ENCODE peak calls at places on chromosomes 5 and 9, in eight cellular contexts. One of them, this sample, is unnamed.

GRCh38 chr5:180126716-180127681 is 55.4 kb upstream of the RNF130 start:
- DNase-seq in HepG2: no peak
- DNase-seq in heart right ventricle: peak; percentile 42
- DNase-seq in CD8-positive, alpha-beta T cell: peak; percentile 44
- DNase-seq in A549: peak; percentile 66
- DNase-seq in lower lobe of right lung: no peak
- DNase-seq in CD4-positive, CD25-positive, alpha-beta regulatory T cell: peak; percentile 1
- DNase-seq in uterus: peak; percentile 9
- DNase-seq in this sample: no peak

GRCh38 chr5:168676499-168676898 is 97.3 kb upstream of the PANK3 start:
- DNase-seq in lower lobe of right lung: no peak
- DNase-seq in A549: no peak
- DNase-seq in CD8-positive, alpha-beta T cell: no peak
- DNase-seq in uterus: no peak
- DNase-seq in HepG2: no peak
- DNase-seq in CD4-positive, CD25-positive, alpha-beta regulatory T cell: no peak
- DNase-seq in heart right ventricle: no peak
- DNase-seq in this sample: no peak

GRCh38 chr5:104126980-104127379 is 564.4 kb upstream of the NUDT12 start:
- DNase-seq in CD4-positive, CD25-positive, alpha-beta regulatory T cell: no peak
- DNase-seq in heart right ventricle: no peak
- DNase-seq in CD8-positive, alpha-beta T cell: no peak
- DNase-seq in HepG2: no peak
- DNase-seq in uterus: no peak
- DNase-seq in A549: no peak
- DNase-seq in lower lobe of right lung: no peak
- DNase-seq in this sample: no peak

GRCh38 chr9:129175825-129176633 is 2.0 kb downstream of the IER5L start:
- DNase-seq in uterus: peak; percentile 91
- DNase-seq in CD4-positive, CD25-positive, alpha-beta regulatory T cell: peak; percentile 55
- DNase-seq in heart right ventricle: peak; percentile 81
- DNase-seq in lower lobe of right lung: peak; percentile 90
- DNase-seq in CD8-positive, alpha-beta T cell: peak; percentile 48
- DNase-seq in HepG2: peak; percentile 89
- DNase-seq in A549: peak; percentile 89
- DNase-seq in this sample: peak; percentile 30

GRCh38 chr9:121269030-121269887 is 1.3 kb downstream of the GSN start:
- DNase-seq in heart right ventricle: no peak
- DNase-seq in A549: no peak
- DNase-seq in CD8-positive, alpha-beta T cell: no peak
- DNase-seq in CD4-positive, CD25-positive, alpha-beta regulatory T cell: no peak
- DNase-seq in HepG2: no peak
- DNase-seq in uterus: peak; percentile 54
- DNase-seq in lower lobe of right lung: no peak
- DNase-seq in this sample: no peak

GRCh38 chr5:78300464-78301045 is 6.1 kb upstream of the AP3B1 start:
- DNase-seq in lower lobe of right lung: no peak
- DNase-seq in A549: no peak
- DNase-seq in HepG2: no peak
- DNase-seq in CD8-positive, alpha-beta T cell: no peak
- DNase-seq in uterus: no peak
- DNase-seq in CD4-positive, CD25-positive, alpha-beta regulatory T cell: no peak
- DNase-seq in heart right ventricle: no peak
- DNase-seq in this sample: peak; percentile 14

GRCh38 chr9:109248133-109248581 is 72.7 kb downstream of the EPB41L4B start:
- DNase-seq in CD4-positive, CD25-positive, alpha-beta regulatory T cell: no peak
- DNase-seq in HepG2: peak; percentile 79
- DNase-seq in heart right ventricle: no peak
- DNase-seq in lower lobe of right lung: no peak
- DNase-seq in uterus: no peak
- DNase-seq in CD8-positive, alpha-beta T cell: no peak
- DNase-seq in A549: peak; percentile 46
- DNase-seq in this sample: no peak

GRCh38 chr5:170623576-170624181 is 119.9 kb downstream of the KCNIP1 start:
- DNase-seq in A549: peak; percentile 59
- DNase-seq in CD8-positive, alpha-beta T cell: no peak
- DNase-seq in uterus: no peak
- DNase-seq in lower lobe of right lung: no peak
- DNase-seq in HepG2: peak; percentile 20
- DNase-seq in heart right ventricle: peak; percentile 42
- DNase-seq in CD4-positive, CD25-positive, alpha-beta regulatory T cell: no peak
- DNase-seq in this sample: no peak

GRCh38 chr5:43389679-43390329 is 22.4 kb downstream of the CCL28 start:
- DNase-seq in heart right ventricle: no peak
- DNase-seq in A549: peak; percentile 79
- DNase-seq in lower lobe of right lung: no peak
- DNase-seq in uterus: peak; percentile 26
- DNase-seq in CD4-positive, CD25-positive, alpha-beta regulatory T cell: peak; percentile 54
- DNase-seq in CD8-positive, alpha-beta T cell: peak; percentile 44
- DNase-seq in HepG2: peak; percentile 87
- DNase-seq in this sample: peak; percentile 53

GRCh38 chr9:136147890-136148714 is 29.4 kb upstream of the TMEM250 start:
- DNase-seq in A549: no peak
- DNase-seq in HepG2: no peak
- DNase-seq in CD4-positive, CD25-positive, alpha-beta regulatory T cell: no peak
- DNase-seq in lower lobe of right lung: no peak
- DNase-seq in uterus: no peak
- DNase-seq in heart right ventricle: no peak
- DNase-seq in CD8-positive, alpha-beta T cell: no peak
- DNase-seq in this sample: no peak

GRCh38 chr9:128877852-128878251 is 3.9 kb downstream of the KYAT1 start:
- DNase-seq in lower lobe of right lung: no peak
- DNase-seq in uterus: no peak
- DNase-seq in A549: no peak
- DNase-seq in CD8-positive, alpha-beta T cell: no peak
- DNase-seq in CD4-positive, CD25-positive, alpha-beta regulatory T cell: no peak
- DNase-seq in heart right ventricle: no peak
- DNase-seq in HepG2: peak; percentile 68
- DNase-seq in this sample: no peak

GRCh38 chr9:38018964-38019602 is 49.9 kb downstream of the SHB start:
- DNase-seq in CD4-positive, CD25-positive, alpha-beta regulatory T cell: no peak
- DNase-seq in HepG2: peak; percentile 63
- DNase-seq in uterus: peak; percentile 56
- DNase-seq in heart right ventricle: no peak
- DNase-seq in A549: peak; percentile 77
- DNase-seq in lower lobe of right lung: peak; percentile 64
- DNase-seq in CD8-positive, alpha-beta T cell: no peak
- DNase-seq in this sample: no peak

GRCh38 chr5:31982661-31983060 is 191.5 kb downstream of the GOLPH3 start:
- DNase-seq in lower lobe of right lung: no peak
- DNase-seq in HepG2: no peak
- DNase-seq in A549: no peak
- DNase-seq in heart right ventricle: no peak
- DNase-seq in uterus: no peak
- DNase-seq in CD8-positive, alpha-beta T cell: no peak
- DNase-seq in CD4-positive, CD25-positive, alpha-beta regulatory T cell: no peak
- DNase-seq in this sample: no peak

GRCh38 chr5:61394078-61394701 is 62.1 kb downstream of the ZSWIM6 start:
- DNase-seq in A549: no peak
- DNase-seq in CD4-positive, CD25-positive, alpha-beta regulatory T cell: no peak
- DNase-seq in CD8-positive, alpha-beta T cell: no peak
- DNase-seq in heart right ventricle: no peak
- DNase-seq in lower lobe of right lung: no peak
- DNase-seq in uterus: no peak
- DNase-seq in HepG2: no peak
- DNase-seq in this sample: no peak

GRCh38 chr9:133982971-133983720 is 9.0 kb downstream of the VAV2 start:
- DNase-seq in CD4-positive, CD25-positive, alpha-beta regulatory T cell: no peak
- DNase-seq in CD8-positive, alpha-beta T cell: no peak
- DNase-seq in heart right ventricle: no peak
- DNase-seq in lower lobe of right lung: peak; percentile 33
- DNase-seq in A549: no peak
- DNase-seq in HepG2: no peak
- DNase-seq in uterus: no peak
- DNase-seq in this sample: no peak

GRCh38 chr5:102583663-102584062 is 84.9 kb upstream of the SLCO6A1 start:
- DNase-seq in uterus: no peak
- DNase-seq in lower lobe of right lung: no peak
- DNase-seq in CD8-positive, alpha-beta T cell: no peak
- DNase-seq in heart right ventricle: no peak
- DNase-seq in A549: peak; percentile 5
- DNase-seq in CD4-positive, CD25-positive, alpha-beta regulatory T cell: peak; percentile 9
- DNase-seq in HepG2: no peak
- DNase-seq in this sample: no peak

GRCh38 chr5:143837306-143837848 is 25.4 kb downstream of the HMHB1 start:
- DNase-seq in heart right ventricle: no peak
- DNase-seq in A549: no peak
- DNase-seq in CD4-positive, CD25-positive, alpha-beta regulatory T cell: no peak
- DNase-seq in HepG2: no peak
- DNase-seq in uterus: no peak
- DNase-seq in CD8-positive, alpha-beta T cell: no peak
- DNase-seq in lower lobe of right lung: no peak
- DNase-seq in this sample: no peak

GRCh38 chr5:106397700-106398099 is 1273.0 kb downstream of the EFNA5 start:
- DNase-seq in lower lobe of right lung: no peak
- DNase-seq in uterus: no peak
- DNase-seq in CD8-positive, alpha-beta T cell: no peak
- DNase-seq in CD4-positive, CD25-positive, alpha-beta regulatory T cell: no peak
- DNase-seq in A549: no peak
- DNase-seq in HepG2: no peak
- DNase-seq in heart right ventricle: no peak
- DNase-seq in this sample: no peak

GRCh38 chr9:131625848-131626670 is 80.7 kb downstream of the PRRT1B start:
- DNase-seq in CD4-positive, CD25-positive, alpha-beta regulatory T cell: no peak
- DNase-seq in HepG2: no peak
- DNase-seq in heart right ventricle: no peak
- DNase-seq in CD8-positive, alpha-beta T cell: peak; percentile 24
- DNase-seq in uterus: no peak
- DNase-seq in lower lobe of right lung: no peak
- DNase-seq in A549: no peak
- DNase-seq in this sample: peak; percentile 20

GRCh38 chr9:5630038-5630507 is 1.2 kb downstream of the RIC1 start:
- DNase-seq in A549: peak; percentile 25
- DNase-seq in CD8-positive, alpha-beta T cell: no peak
- DNase-seq in CD4-positive, CD25-positive, alpha-beta regulatory T cell: peak; percentile 33
- DNase-seq in lower lobe of right lung: no peak
- DNase-seq in uterus: no peak
- DNase-seq in heart right ventricle: no peak
- DNase-seq in HepG2: peak; percentile 16
- DNase-seq in this sample: peak; percentile 20

GRCh38 chr9:84404095-84404686 is 63.6 kb upstream of the SLC28A3 start:
- DNase-seq in uterus: no peak
- DNase-seq in CD8-positive, alpha-beta T cell: no peak
- DNase-seq in CD4-positive, CD25-positive, alpha-beta regulatory T cell: no peak
- DNase-seq in heart right ventricle: no peak
- DNase-seq in lower lobe of right lung: no peak
- DNase-seq in HepG2: peak; percentile 5
- DNase-seq in A549: no peak
- DNase-seq in this sample: no peak

GRCh38 chr9:112333639-112334318 is 360 bp upstream of the PTBP3 start:
- DNase-seq in lower lobe of right lung: peak; percentile 96
- DNase-seq in CD4-positive, CD25-positive, alpha-beta regulatory T cell: peak; percentile 87
- DNase-seq in A549: peak; percentile 90
- DNase-seq in heart right ventricle: peak; percentile 97
- DNase-seq in CD8-positive, alpha-beta T cell: peak; percentile 95
- DNase-seq in uterus: peak; percentile 93
- DNase-seq in HepG2: peak; percentile 90
- DNase-seq in this sample: peak; percentile 86

GRCh38 chr5:169796731-169797130 is 159.7 kb downstream of the DOCK2 start:
- DNase-seq in lower lobe of right lung: no peak
- DNase-seq in heart right ventricle: no peak
- DNase-seq in A549: no peak
- DNase-seq in CD8-positive, alpha-beta T cell: no peak
- DNase-seq in HepG2: no peak
- DNase-seq in uterus: no peak
- DNase-seq in CD4-positive, CD25-positive, alpha-beta regulatory T cell: no peak
- DNase-seq in this sample: no peak

GRCh38 chr5:109161914-109162683 is 247.7 kb downstream of the PJA2 start:
- DNase-seq in uterus: no peak
- DNase-seq in heart right ventricle: no peak
- DNase-seq in A549: no peak
- DNase-seq in lower lobe of right lung: no peak
- DNase-seq in CD8-positive, alpha-beta T cell: no peak
- DNase-seq in CD4-positive, CD25-positive, alpha-beta regulatory T cell: no peak
- DNase-seq in HepG2: no peak
- DNase-seq in this sample: no peak

GRCh38 chr5:73902327-73903051 is 276.5 kb downstream of the ARHGEF28 start:
- DNase-seq in CD4-positive, CD25-positive, alpha-beta regulatory T cell: peak; percentile 50
- DNase-seq in HepG2: peak; percentile 41
- DNase-seq in lower lobe of right lung: no peak
- DNase-seq in CD8-positive, alpha-beta T cell: no peak
- DNase-seq in heart right ventricle: no peak
- DNase-seq in A549: peak; percentile 41
- DNase-seq in uterus: no peak
- DNase-seq in this sample: peak; percentile 46

GRCh38 chr5:138937392-138938387 is 62.6 kb upstream of the LRRTM2 start:
- DNase-seq in A549: no peak
- DNase-seq in uterus: no peak
- DNase-seq in heart right ventricle: no peak
- DNase-seq in CD4-positive, CD25-positive, alpha-beta regulatory T cell: no peak
- DNase-seq in CD8-positive, alpha-beta T cell: no peak
- DNase-seq in HepG2: no peak
- DNase-seq in lower lobe of right lung: no peak
- DNase-seq in this sample: no peak
- H3K27ac ChIP-seq in A549: no peak overlapping the region
- H3K27ac ChIP-seq in uterus: peak overlapping the region; percentile 24
- H3K27ac ChIP-seq in heart right ventricle: peak overlapping the region; percentile 39
- H3K27ac ChIP-seq in CD4-positive, CD25-positive, alpha-beta regulatory T cell: no peak overlapping the region
- H3K27ac ChIP-seq in CD8-positive, alpha-beta T cell: no peak overlapping the region
- H3K27ac ChIP-seq in HepG2: no peak overlapping the region
- H3K27ac ChIP-seq in lower lobe of right lung: no peak overlapping the region
- H3K27ac ChIP-seq in this sample: no peak overlapping the region

GRCh38 chr5:41789434-41789833 is 80.8 kb downstream of the OXCT1 start:
- DNase-seq in heart right ventricle: no peak
- DNase-seq in CD4-positive, CD25-positive, alpha-beta regulatory T cell: no peak
- DNase-seq in lower lobe of right lung: no peak
- DNase-seq in HepG2: no peak
- DNase-seq in CD8-positive, alpha-beta T cell: no peak
- DNase-seq in uterus: no peak
- DNase-seq in A549: no peak
- DNase-seq in this sample: no peak
- H3K4me1 ChIP-seq in heart right ventricle: peaks cover 7% of the 10 kb centered on the region
- H3K4me1 ChIP-seq in CD4-positive, CD25-positive, alpha-beta regulatory T cell: no peaks in the 10 kb centered on the region
- H3K4me1 ChIP-seq in lower lobe of right lung: no peaks in the 10 kb centered on the region
- H3K4me1 ChIP-seq in HepG2: peaks cover 20% of the 10 kb centered on the region
- H3K4me1 ChIP-seq in CD8-positive, alpha-beta T cell: no peaks in the 10 kb centered on the region
- H3K4me1 ChIP-seq in uterus: no peaks in the 10 kb centered on the region
- H3K4me1 ChIP-seq in A549: peaks cover 40% of the 10 kb centered on the region
- H3K4me1 ChIP-seq in this sample: no peaks in the 10 kb centered on the region

GRCh38 chr5:139458580-139459407 is 3.7 kb downstream of the ECSCR start:
- DNase-seq in HepG2: no peak
- DNase-seq in CD4-positive, CD25-positive, alpha-beta regulatory T cell: peak; percentile 85
- DNase-seq in lower lobe of right lung: no peak
- DNase-seq in uterus: no peak
- DNase-seq in A549: no peak
- DNase-seq in CD8-positive, alpha-beta T cell: peak; percentile 70
- DNase-seq in heart right ventricle: no peak
- DNase-seq in this sample: peak; percentile 83
- H3K27ac ChIP-seq in HepG2: no peak overlapping the region
- H3K27ac ChIP-seq in CD4-positive, CD25-positive, alpha-beta regulatory T cell: peak overlapping the region; percentile 87
- H3K27ac ChIP-seq in lower lobe of right lung: peak overlapping the region; percentile 78
- H3K27ac ChIP-seq in uterus: peak overlapping the region; percentile 66
- H3K27ac ChIP-seq in A549: no peak overlapping the region
- H3K27ac ChIP-seq in CD8-positive, alpha-beta T cell: no peak overlapping the region
- H3K27ac ChIP-seq in heart right ventricle: peak overlapping the region; percentile 31
- H3K27ac ChIP-seq in this sample: peak overlapping the region; percentile 68

GRCh38 chr5:157549954-157550549 is 25.5 kb downstream of the ADAM19 start:
- DNase-seq in A549: no peak
- DNase-seq in lower lobe of right lung: no peak
- DNase-seq in CD4-positive, CD25-positive, alpha-beta regulatory T cell: no peak
- DNase-seq in uterus: no peak
- DNase-seq in heart right ventricle: no peak
- DNase-seq in CD8-positive, alpha-beta T cell: no peak
- DNase-seq in HepG2: peak; percentile 30
- DNase-seq in this sample: no peak
- H3K4me1 ChIP-seq in A549: peaks cover 49% of the 10 kb centered on the region
- H3K4me1 ChIP-seq in lower lobe of right lung: peaks cover 48% of the 10 kb centered on the region
- H3K4me1 ChIP-seq in CD4-positive, CD25-positive, alpha-beta regulatory T cell: peaks cover 78% of the 10 kb centered on the region
- H3K4me1 ChIP-seq in uterus: peaks cover 6% of the 10 kb centered on the region
- H3K4me1 ChIP-seq in heart right ventricle: peaks cover 46% of the 10 kb centered on the region
- H3K4me1 ChIP-seq in CD8-positive, alpha-beta T cell: no peaks in the 10 kb centered on the region
- H3K4me1 ChIP-seq in HepG2: peaks cover 22% of the 10 kb centered on the region
- H3K4me1 ChIP-seq in this sample: peaks cover 100% of the 10 kb centered on the region

GRCh38 chr5:64180661-64181343 is 15.2 kb downstream of the RNF180 start:
- DNase-seq in HepG2: no peak
- DNase-seq in heart right ventricle: no peak
- DNase-seq in lower lobe of right lung: no peak
- DNase-seq in CD8-positive, alpha-beta T cell: no peak
- DNase-seq in A549: no peak
- DNase-seq in uterus: no peak
- DNase-seq in CD4-positive, CD25-positive, alpha-beta regulatory T cell: no peak
- DNase-seq in this sample: no peak
- H3K27ac ChIP-seq in HepG2: no peak overlapping the region
- H3K27ac ChIP-seq in heart right ventricle: peak overlapping the region; percentile 2
- H3K27ac ChIP-seq in lower lobe of right lung: no peak overlapping the region
- H3K27ac ChIP-seq in CD8-positive, alpha-beta T cell: no peak overlapping the region
- H3K27ac ChIP-seq in A549: no peak overlapping the region
- H3K27ac ChIP-seq in uterus: no peak overlapping the region
- H3K27ac ChIP-seq in CD4-positive, CD25-positive, alpha-beta regulatory T cell: no peak overlapping the region
- H3K27ac ChIP-seq in this sample: no peak overlapping the region

This sample was measured in CD4-positive, alpha-beta memory T cell.